ENCODE peak calls at places on chromosomes 16 and 17, in eight cellular contexts. One of them, this sample, is unnamed.

GRCh38 chr16:46975908-46976470 is 2.5 kb upstream of the DNAJA2 start:
- DNase-seq in H9: no peak
- DNase-seq in GM23338: no peak
- DNase-seq in A549: no peak
- DNase-seq in transverse colon: no peak
- DNase-seq in heart left ventricle: no peak
- DNase-seq in stomach: no peak
- DNase-seq in psoas muscle: no peak
- DNase-seq in this sample: no peak

GRCh38 chr16:55645986-55646385 is 9.8 kb upstream of the SLC6A2 start:
- DNase-seq in A549: no peak
- DNase-seq in psoas muscle: no peak
- DNase-seq in GM23338: no peak
- DNase-seq in transverse colon: no peak
- DNase-seq in heart left ventricle: no peak
- DNase-seq in stomach: no peak
- DNase-seq in H9: peak
- DNase-seq in this sample: no peak

GRCh38 chr16:77555781-77556180 is 120.9 kb upstream of the ADAMTS18 start:
- DNase-seq in H9: no peak
- DNase-seq in stomach: no peak
- DNase-seq in transverse colon: no peak
- DNase-seq in GM23338: no peak
- DNase-seq in A549: no peak
- DNase-seq in heart left ventricle: no peak
- DNase-seq in psoas muscle: no peak
- DNase-seq in this sample: no peak

GRCh38 chr17:78391843-78392242 is 13.4 kb downstream of the PGS1 start:
- DNase-seq in H9: no peak
- DNase-seq in psoas muscle: no peak
- DNase-seq in transverse colon: no peak
- DNase-seq in stomach: no peak
- DNase-seq in A549: no peak
- DNase-seq in heart left ventricle: no peak
- DNase-seq in GM23338: no peak
- DNase-seq in this sample: no peak

GRCh38 chr17:5526821-5527598 is 40.6 kb downstream of the MIS12 start:
- DNase-seq in psoas muscle: peak
- DNase-seq in A549: peak
- DNase-seq in heart left ventricle: peak
- DNase-seq in GM23338: no peak
- DNase-seq in transverse colon: peak
- DNase-seq in stomach: no peak
- DNase-seq in H9: no peak
- DNase-seq in this sample: peak

GRCh38 chr16:86798247-86799041 is 220.1 kb downstream of the FOXL1 start:
- DNase-seq in A549: no peak
- DNase-seq in stomach: no peak
- DNase-seq in transverse colon: no peak
- DNase-seq in H9: no peak
- DNase-seq in heart left ventricle: no peak
- DNase-seq in psoas muscle: no peak
- DNase-seq in GM23338: no peak
- DNase-seq in this sample: no peak

GRCh38 chr16:3028716-3029319 is 5.0 kb downstream of the THOC6 start:
- DNase-seq in heart left ventricle: no peak
- DNase-seq in stomach: no peak
- DNase-seq in psoas muscle: no peak
- DNase-seq in H9: no peak
- DNase-seq in A549: no peak
- DNase-seq in GM23338: peak
- DNase-seq in transverse colon: no peak
- DNase-seq in this sample: no peak

GRCh38 chr17:59141860-59142259 is 13.1 kb downstream of the SKA2 start:
- DNase-seq in stomach: no peak
- DNase-seq in heart left ventricle: no peak
- DNase-seq in GM23338: no peak
- DNase-seq in A549: no peak
- DNase-seq in psoas muscle: no peak
- DNase-seq in H9: no peak
- DNase-seq in transverse colon: no peak
- DNase-seq in this sample: no peak

GRCh38 chr16:68289621-68290329 is 21.0 kb downstream of the SLC7A6OS start:
- DNase-seq in transverse colon: no peak
- DNase-seq in H9: no peak
- DNase-seq in GM23338: no peak
- DNase-seq in A549: no peak
- DNase-seq in psoas muscle: no peak
- DNase-seq in stomach: no peak
- DNase-seq in heart left ventricle: no peak
- DNase-seq in this sample: no peak

GRCh38 chr16:67939507-67940435 is 3.1 kb upstream of the PSMB10 start:
- DNase-seq in heart left ventricle: no peak
- DNase-seq in A549: no peak
- DNase-seq in psoas muscle: peak
- DNase-seq in transverse colon: peak
- DNase-seq in H9: no peak
- DNase-seq in GM23338: no peak
- DNase-seq in stomach: peak
- DNase-seq in this sample: no peak

GRCh38 chr17:40209404-40210093 is 9.6 kb upstream of the WIPF2 start:
- DNase-seq in transverse colon: no peak
- DNase-seq in psoas muscle: no peak
- DNase-seq in A549: no peak
- DNase-seq in stomach: no peak
- DNase-seq in H9: no peak
- DNase-seq in GM23338: no peak
- DNase-seq in heart left ventricle: no peak
- DNase-seq in this sample: no peak

GRCh38 chr17:50452627-50453300 is 15.9 kb downstream of the CHAD start:
- DNase-seq in transverse colon: peak
- DNase-seq in stomach: no peak
- DNase-seq in A549: no peak
- DNase-seq in H9: no peak
- DNase-seq in GM23338: no peak
- DNase-seq in heart left ventricle: no peak
- DNase-seq in psoas muscle: no peak
- DNase-seq in this sample: no peak

GRCh38 chr16:16974192-16974591 is 496.6 kb downstream of the XYLT1 start:
- DNase-seq in heart left ventricle: no peak
- DNase-seq in transverse colon: no peak
- DNase-seq in stomach: no peak
- DNase-seq in psoas muscle: no peak
- DNase-seq in H9: no peak
- DNase-seq in A549: no peak
- DNase-seq in GM23338: no peak
- DNase-seq in this sample: no peak

GRCh38 chr17:39636927-39637736 is at the start of gene STARD3:
- DNase-seq in H9: peak
- DNase-seq in psoas muscle: peak
- DNase-seq in A549: peak
- DNase-seq in heart left ventricle: peak
- DNase-seq in GM23338: peak
- DNase-seq in stomach: peak
- DNase-seq in transverse colon: peak
- DNase-seq in this sample: peak

GRCh38 chr17:77206557-77206956 is 65.8 kb downstream of the SEC14L1 start:
- DNase-seq in A549: no peak
- DNase-seq in transverse colon: no peak
- DNase-seq in heart left ventricle: no peak
- DNase-seq in H9: no peak
- DNase-seq in psoas muscle: no peak
- DNase-seq in GM23338: no peak
- DNase-seq in stomach: no peak
- DNase-seq in this sample: no peak

GRCh38 chr17:40453881-40454630 is 10.8 kb downstream of the IGFBP4 start:
- DNase-seq in GM23338: no peak
- DNase-seq in stomach: no peak
- DNase-seq in heart left ventricle: no peak
- DNase-seq in transverse colon: no peak
- DNase-seq in psoas muscle: no peak
- DNase-seq in H9: no peak
- DNase-seq in A549: no peak
- DNase-seq in this sample: no peak

DNA sequence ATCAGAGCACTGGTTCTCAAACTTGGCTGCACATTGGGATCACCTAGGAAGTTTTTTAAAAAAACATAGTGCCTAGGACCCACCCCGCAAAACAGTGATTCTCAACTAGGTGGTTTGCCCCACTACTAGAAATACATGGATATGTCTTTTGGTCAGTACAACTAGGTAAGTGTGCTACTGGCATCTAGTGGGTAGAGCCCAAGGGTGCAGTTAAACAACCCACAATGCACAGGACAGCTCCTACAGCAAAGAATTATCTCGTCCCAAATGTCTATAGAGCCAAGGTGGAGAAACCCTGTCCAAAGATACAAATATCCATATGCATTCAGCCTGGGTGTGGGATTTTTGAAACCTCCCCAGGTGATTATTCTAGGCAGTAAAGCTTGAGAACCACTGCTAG is 11.8 kb upstream of the ZNF19 start:
- DNase-seq in transverse colon: no peak
- DNase-seq in stomach: no peak
- DNase-seq in H9: no peak
- DNase-seq in heart left ventricle: no peak
- DNase-seq in A549: no peak
- DNase-seq in psoas muscle: no peak
- DNase-seq in GM23338: no peak
- DNase-seq in this sample: no peak
- TF ChIP-seq CTCF in transverse colon: no peak
- TF ChIP-seq CTCF in stomach: no peak
- TF ChIP-seq CTCF in H9: no peak
- TF ChIP-seq CTCF in heart left ventricle: no peak
- TF ChIP-seq CTCF in A549: no peak
- TF ChIP-seq CTCF in psoas muscle: no peak
- TF ChIP-seq CTCF in GM23338: no peak
- TF ChIP-seq CTCF in this sample: no peak

DNA sequence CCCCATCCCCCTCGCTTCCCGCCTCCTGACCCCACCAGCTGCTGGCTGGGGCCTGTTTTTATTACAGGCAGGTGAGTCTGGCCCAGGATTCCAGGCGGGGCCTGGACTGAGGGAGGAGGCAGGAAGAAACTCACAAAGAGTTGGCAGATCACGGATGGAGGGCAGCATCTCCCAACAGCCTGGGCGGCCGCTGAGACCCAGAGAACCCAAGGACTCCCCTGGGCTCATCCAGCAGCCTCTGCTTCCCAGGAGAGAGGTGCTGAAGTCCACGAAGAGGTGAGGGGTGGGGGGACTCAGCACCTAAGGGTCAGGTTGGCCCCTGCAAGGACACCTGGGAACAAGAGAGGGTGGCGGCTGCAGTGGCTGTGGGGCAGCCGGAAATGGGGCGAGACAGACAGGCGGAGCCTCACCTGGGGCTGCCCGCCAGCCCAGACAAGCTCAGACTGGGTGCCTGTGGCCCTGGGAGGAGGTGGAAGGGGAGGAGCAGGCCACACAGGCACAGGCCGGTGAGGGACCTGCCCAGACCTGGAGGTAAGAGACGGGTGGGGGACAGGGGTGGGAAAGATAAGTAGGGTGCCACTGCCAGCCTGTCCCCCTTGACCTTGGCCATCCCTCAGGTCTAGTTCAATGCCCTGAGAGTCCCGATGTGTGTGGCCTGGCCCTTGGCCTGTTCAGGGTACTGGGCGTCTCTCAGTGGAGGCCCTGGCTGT is 8.7 kb upstream of the ADGRG1 start:
- DNase-seq in transverse colon: peak
- DNase-seq in GM23338: peak
- DNase-seq in stomach: peak
- DNase-seq in heart left ventricle: peak
- DNase-seq in H9: no peak
- DNase-seq in psoas muscle: no peak
- DNase-seq in A549: no peak
- DNase-seq in this sample: peak
- H3K27ac ChIP-seq in transverse colon: peak
- H3K27ac ChIP-seq in GM23338: no peak
- H3K27ac ChIP-seq in stomach: peak
- H3K27ac ChIP-seq in heart left ventricle: no peak
- H3K27ac ChIP-seq in H9: no peak
- H3K27ac ChIP-seq in psoas muscle: no peak
- H3K27ac ChIP-seq in A549: peak
- H3K27ac ChIP-seq in this sample: no peak

DNA sequence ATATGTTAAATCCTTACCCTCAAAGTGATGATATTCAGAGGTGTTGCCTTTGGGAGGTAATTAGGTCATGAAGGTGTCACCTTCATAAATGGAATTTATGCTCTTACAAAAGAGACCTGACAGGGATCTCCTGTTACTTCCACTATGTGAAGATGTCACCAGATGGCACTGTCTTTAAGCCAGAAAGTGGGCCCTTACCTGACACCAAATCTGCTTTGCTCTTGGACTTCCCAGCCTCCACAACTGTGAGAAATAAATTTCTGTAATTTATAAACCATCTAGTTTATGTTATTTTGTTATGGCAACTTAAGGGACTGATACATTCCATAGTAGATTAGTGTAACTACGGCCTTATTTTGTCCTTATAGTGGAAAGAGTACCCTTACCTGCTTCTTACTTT is 358.3 kb upstream of the SALL1 start:
- DNase-seq in heart left ventricle: no peak
- DNase-seq in stomach: no peak
- DNase-seq in transverse colon: no peak
- DNase-seq in H9: no peak
- DNase-seq in psoas muscle: no peak
- DNase-seq in A549: no peak
- DNase-seq in GM23338: no peak
- DNase-seq in this sample: no peak
- TF ChIP-seq CTCF in heart left ventricle: no peak
- TF ChIP-seq CTCF in stomach: no peak
- TF ChIP-seq CTCF in transverse colon: no peak
- TF ChIP-seq CTCF in H9: no peak
- TF ChIP-seq CTCF in psoas muscle: no peak
- TF ChIP-seq CTCF in A549: no peak
- TF ChIP-seq CTCF in GM23338: peak
- TF ChIP-seq CTCF in this sample: no peak

DNA sequence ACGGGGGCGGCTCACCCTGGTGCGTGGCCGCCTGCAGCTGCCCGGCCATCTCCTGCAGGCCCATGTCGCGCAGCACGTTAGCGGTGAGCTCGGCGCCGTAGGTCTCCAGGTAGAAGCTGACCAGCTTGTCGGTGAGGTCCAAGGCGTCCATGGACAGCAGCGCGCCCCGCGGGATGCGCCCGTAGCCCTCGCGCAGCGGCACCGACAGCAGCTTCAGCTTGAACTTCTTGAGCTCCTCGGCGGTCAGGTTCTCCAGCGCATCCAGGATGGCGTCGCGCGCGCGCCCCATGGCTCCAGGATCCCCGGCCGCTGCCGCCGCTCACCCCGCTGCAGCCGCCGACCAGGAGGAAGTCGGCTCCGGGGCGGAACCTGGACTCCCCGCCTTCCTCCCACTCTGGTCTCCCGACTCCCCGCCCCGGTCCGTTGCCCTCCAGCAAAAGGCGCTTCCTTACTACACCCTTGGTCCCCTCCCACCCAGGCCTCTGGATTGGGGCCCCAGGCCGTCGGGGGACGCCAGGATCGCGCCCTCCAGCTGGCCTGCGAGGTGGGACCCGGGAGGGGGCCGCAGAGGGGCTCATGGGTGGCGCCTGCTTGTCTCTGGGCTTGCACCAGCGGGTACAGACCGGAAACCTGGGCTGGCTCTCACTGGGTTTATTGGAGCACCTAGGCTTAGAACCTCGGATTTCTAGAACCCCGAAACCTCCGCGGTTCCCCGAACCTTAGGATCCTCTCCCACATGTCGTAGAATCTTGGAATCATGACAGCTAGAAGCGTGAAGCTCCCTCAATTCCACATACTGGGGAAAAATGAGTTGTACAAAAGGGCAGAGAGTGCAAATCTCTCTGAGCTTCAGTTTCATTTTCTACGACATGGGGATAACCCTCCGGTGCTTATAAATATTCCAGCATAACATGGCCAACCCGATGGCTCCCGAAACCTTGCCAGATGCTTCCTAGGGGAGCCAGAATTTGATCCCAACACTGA is at the start of gene PYCARD:
- DNase-seq in transverse colon: peak
- DNase-seq in A549: no peak
- DNase-seq in H9: peak
- DNase-seq in psoas muscle: peak
- DNase-seq in stomach: peak
- DNase-seq in heart left ventricle: peak
- DNase-seq in GM23338: peak
- DNase-seq in this sample: no peak
- H3K27ac ChIP-seq in transverse colon: peak
- H3K27ac ChIP-seq in A549: peak
- H3K27ac ChIP-seq in H9: no peak
- H3K27ac ChIP-seq in psoas muscle: peak
- H3K27ac ChIP-seq in stomach: peak
- H3K27ac ChIP-seq in heart left ventricle: peak
- H3K27ac ChIP-seq in GM23338: peak
- H3K27ac ChIP-seq in this sample: no peak